ENCODE peak calls at places on chromosomes 7 and 10, in six cellular contexts. J, N, P, Z, O and Q are unnamed samples.
A peak's percentile ranks its signal among the peaks of the same experiment; 100 is the strongest.

GRCh38 chr7:148135997-148136396 is 454.6 kb upstream of the C7orf33 start:
- DNase-seq in N (no peak), P (no peak), J (no peak), O (no peak), Z (no peak), Q (no peak)

GRCh38 chr10:64277536-64277935 is 756.3 kb downstream of the REEP3 start:
- DNase-seq in Z (no peak), O (no peak), P (no peak), N (no peak), J (no peak), Q (no peak)

GRCh38 chr10:112875474-112876267 is 74.4 kb upstream of the TCF7L2 start:
- DNase-seq in J (no peak), N (peak; percentile 8), Z (peak; percentile 67), P (peak; percentile 87), O (no peak), Q (peak; percentile 81)

GRCh38 chr10:82361317-82361716 is 486.3 kb downstream of the NRG3 start:
- DNase-seq in N (no peak), P (no peak), J (no peak), O (no peak), Z (no peak), Q (no peak)

GRCh38 chr7:47671358-47671757 is 89.4 kb upstream of the TNS3 start:
- DNase-seq in N (no peak), P (no peak), O (no peak), Z (no peak), J (no peak), Q (no peak)

GRCh38 chr7:103795112-103795511 is 194.3 kb downstream of the RELN start:
- DNase-seq in P (no peak), Z (peak; percentile 5), O (no peak), J (no peak), N (no peak), Q (no peak)

GRCh38 chr7:139541600-139542307 is 18.3 kb downstream of the CLEC2L start:
- DNase-seq in J (no peak), N (no peak), Z (no peak), P (no peak), O (no peak), Q (no peak)

GRCh38 chr10:103186128-103186527 is 6.9 kb downstream of the NT5C2 start:
- DNase-seq in P (no peak), Z (no peak), J (no peak), N (no peak), O (no peak), Q (no peak)

GRCh38 chr7:98418271-98418635 is 17.4 kb upstream of the BAIAP2L1 start:
- DNase-seq in N (no peak), J (no peak), Z (peak; percentile 52), O (no peak), P (peak; percentile 31), Q (no peak)

GRCh38 chr7:106039486-106040060 is 72.5 kb downstream of the SYPL1 start:
- DNase-seq in O (no peak), N (peak; percentile 18), Z (peak; percentile 80), P (peak; percentile 78), J (peak; percentile 35), Q (peak; percentile 69)

GRCh38 chr10:58696736-58697135 is 184.1 kb downstream of the BICC1 start:
- DNase-seq in Z (peak; percentile 21), O (no peak), P (no peak), N (no peak), J (no peak), Q (no peak)

GRCh38 chr7:13240349-13240748 is 552.9 kb downstream of the ARL4A start:
- DNase-seq in J (no peak), P (peak; percentile 88), Z (peak; percentile 46), O (no peak), N (no peak), Q (peak; percentile 41)

GRCh38 chr10:119933179-119933578 is 40.6 kb downstream of the SEC23IP start:
- DNase-seq in Z (no peak), J (peak; percentile 8), P (peak; percentile 15), N (no peak), O (no peak), Q (peak; percentile 36)

GRCh38 chr7:15016726-15017125 is 114.2 kb upstream of the DGKB start:
- DNase-seq in P (no peak), J (no peak), O (no peak), Z (peak; percentile 5), N (no peak), Q (no peak)

GRCh38 chr7:128304212-128304611 is 39.5 kb downstream of the RBM28 start:
- DNase-seq in Z (peak; percentile 35), J (no peak), P (no peak), O (no peak), N (no peak), Q (no peak)